ENCODE peak calls at places on chromosomes 4 and X, in nine cellular contexts. One of them, this sample, is unnamed.

GRCh38 chr4:60790608-60791007 is 409.5 kb upstream of the ADGRL3 start:
- DNase-seq in PC-3: no peak
- DNase-seq in testis: no peak
- DNase-seq in foreskin fibroblast: no peak
- DNase-seq in fibroblast of lung: no peak
- DNase-seq in prostate gland: no peak
- DNase-seq in fibroblast of pulmonary artery: no peak
- DNase-seq in astrocyte of the spinal cord: no peak
- DNase-seq in bronchial epithelial cell: no peak
- DNase-seq in this sample: no peak

GRCh38 chr4:141580523-141580922 is 55.9 kb upstream of the IL15 start:
- DNase-seq in PC-3: no peak
- DNase-seq in testis: no peak
- DNase-seq in foreskin fibroblast: no peak
- DNase-seq in fibroblast of lung: no peak
- DNase-seq in prostate gland: no peak
- DNase-seq in fibroblast of pulmonary artery: no peak
- DNase-seq in astrocyte of the spinal cord: no peak
- DNase-seq in bronchial epithelial cell: no peak
- DNase-seq in this sample: no peak

GRCh38 chr4:7399433-7400234 is 35.1 kb downstream of the PSAPL1 start:
- DNase-seq in PC-3: no peak
- DNase-seq in testis: peak; percentile 7
- DNase-seq in foreskin fibroblast: no peak
- DNase-seq in fibroblast of lung: no peak
- DNase-seq in prostate gland: no peak
- DNase-seq in fibroblast of pulmonary artery: no peak
- DNase-seq in astrocyte of the spinal cord: no peak
- DNase-seq in bronchial epithelial cell: no peak
- DNase-seq in this sample: no peak

GRCh38 chr4:169885893-169886292 is 128.1 kb upstream of the HPF1 start:
- DNase-seq in PC-3: no peak
- DNase-seq in testis: no peak
- DNase-seq in foreskin fibroblast: no peak
- DNase-seq in fibroblast of lung: no peak
- DNase-seq in prostate gland: no peak
- DNase-seq in fibroblast of pulmonary artery: no peak
- DNase-seq in astrocyte of the spinal cord: no peak
- DNase-seq in bronchial epithelial cell: no peak
- DNase-seq in this sample: no peak

GRCh38 chrX:23884427-23885024 is 23.2 kb downstream of the APOO start:
- DNase-seq in PC-3: peak; percentile 63
- DNase-seq in testis: no peak
- DNase-seq in foreskin fibroblast: peak; percentile 63
- DNase-seq in fibroblast of lung: no peak
- DNase-seq in prostate gland: no peak
- DNase-seq in fibroblast of pulmonary artery: no peak
- DNase-seq in astrocyte of the spinal cord: peak; percentile 48
- DNase-seq in bronchial epithelial cell: peak; percentile 23
- DNase-seq in this sample: no peak

GRCh38 chr4:622071-622995 is 3.0 kb upstream of the PDE6B start:
- DNase-seq in PC-3: no peak
- DNase-seq in testis: no peak
- DNase-seq in foreskin fibroblast: no peak
- DNase-seq in fibroblast of lung: peak; percentile 2
- DNase-seq in prostate gland: no peak
- DNase-seq in fibroblast of pulmonary artery: peak; percentile 7
- DNase-seq in astrocyte of the spinal cord: no peak
- DNase-seq in bronchial epithelial cell: no peak
- DNase-seq in this sample: no peak

GRCh38 chr4:85824166-85824945 is 349.4 kb downstream of the ARHGAP24 start:
- DNase-seq in PC-3: no peak
- DNase-seq in testis: no peak
- DNase-seq in foreskin fibroblast: no peak
- DNase-seq in fibroblast of lung: no peak
- DNase-seq in prostate gland: no peak
- DNase-seq in fibroblast of pulmonary artery: no peak
- DNase-seq in astrocyte of the spinal cord: peak; percentile 6
- DNase-seq in bronchial epithelial cell: no peak
- DNase-seq in this sample: no peak

GRCh38 chr4:83107636-83108035 is 6.9 kb downstream of the PLAC8 start:
- DNase-seq in PC-3: no peak
- DNase-seq in testis: no peak
- DNase-seq in foreskin fibroblast: no peak
- DNase-seq in fibroblast of lung: no peak
- DNase-seq in prostate gland: no peak
- DNase-seq in fibroblast of pulmonary artery: no peak
- DNase-seq in astrocyte of the spinal cord: no peak
- DNase-seq in bronchial epithelial cell: no peak
- DNase-seq in this sample: no peak

GRCh38 chr4:154741877-154742851 is 1.6 kb upstream of the LRAT start:
- DNase-seq in PC-3: no peak
- DNase-seq in testis: peak; percentile 16
- DNase-seq in foreskin fibroblast: no peak
- DNase-seq in fibroblast of lung: peak; percentile 34
- DNase-seq in prostate gland: no peak
- DNase-seq in fibroblast of pulmonary artery: peak; percentile 9
- DNase-seq in astrocyte of the spinal cord: peak; percentile 36
- DNase-seq in bronchial epithelial cell: no peak
- DNase-seq in this sample: no peak

GRCh38 chr4:26822546-26822945 is 38.1 kb upstream of the STIM2 start:
- DNase-seq in PC-3: no peak
- DNase-seq in testis: no peak
- DNase-seq in foreskin fibroblast: no peak
- DNase-seq in fibroblast of lung: no peak
- DNase-seq in prostate gland: no peak
- DNase-seq in fibroblast of pulmonary artery: no peak
- DNase-seq in astrocyte of the spinal cord: no peak
- DNase-seq in bronchial epithelial cell: peak; percentile 17
- DNase-seq in this sample: no peak

GRCh38 chr4:80017125-80017854 is 55.7 kb downstream of the ANTXR2 start:
- DNase-seq in PC-3: peak; percentile 91
- DNase-seq in testis: no peak
- DNase-seq in foreskin fibroblast: peak; percentile 81
- DNase-seq in fibroblast of lung: peak; percentile 82
- DNase-seq in prostate gland: no peak
- DNase-seq in fibroblast of pulmonary artery: peak; percentile 82
- DNase-seq in astrocyte of the spinal cord: peak; percentile 92
- DNase-seq in bronchial epithelial cell: peak; percentile 94
- DNase-seq in this sample: no peak

GRCh38 chr4:38071801-38072567 is 111.8 kb downstream of the PTTG2 start:
- DNase-seq in PC-3: no peak
- DNase-seq in testis: no peak
- DNase-seq in foreskin fibroblast: no peak
- DNase-seq in fibroblast of lung: peak; percentile 73
- DNase-seq in prostate gland: no peak
- DNase-seq in fibroblast of pulmonary artery: peak; percentile 70
- DNase-seq in astrocyte of the spinal cord: no peak
- DNase-seq in bronchial epithelial cell: peak; percentile 23
- DNase-seq in this sample: no peak

GRCh38 chr4:823761-824460 is 2.0 kb downstream of the CPLX1 start:
- DNase-seq in PC-3: no peak
- DNase-seq in testis: no peak
- DNase-seq in foreskin fibroblast: no peak
- DNase-seq in fibroblast of lung: no peak
- DNase-seq in prostate gland: no peak
- DNase-seq in fibroblast of pulmonary artery: no peak
- DNase-seq in astrocyte of the spinal cord: no peak
- DNase-seq in bronchial epithelial cell: no peak
- DNase-seq in this sample: no peak

GRCh38 chr4:150038335-150039076 is 39.7 kb upstream of the DCLK2 start:
- DNase-seq in PC-3: no peak
- DNase-seq in testis: no peak
- DNase-seq in foreskin fibroblast: no peak
- DNase-seq in fibroblast of lung: no peak
- DNase-seq in prostate gland: no peak
- DNase-seq in fibroblast of pulmonary artery: no peak
- DNase-seq in astrocyte of the spinal cord: no peak
- DNase-seq in bronchial epithelial cell: no peak
- DNase-seq in this sample: no peak

GRCh38 chrX:132488092-132488749 is 617 bp downstream of the MBNL3 start:
- DNase-seq in PC-3: peak; percentile 41
- DNase-seq in testis: no peak
- DNase-seq in foreskin fibroblast: peak; percentile 41
- DNase-seq in fibroblast of lung: peak; percentile 58
- DNase-seq in prostate gland: no peak
- DNase-seq in fibroblast of pulmonary artery: peak; percentile 52
- DNase-seq in astrocyte of the spinal cord: peak; percentile 21
- DNase-seq in bronchial epithelial cell: peak; percentile 50
- DNase-seq in this sample: no peak

GRCh38 chrX:9866633-9867032 is 80.4 kb downstream of the SHROOM2 start:
- DNase-seq in PC-3: peak; percentile 12
- DNase-seq in testis: peak; percentile 31
- DNase-seq in foreskin fibroblast: no peak
- DNase-seq in fibroblast of lung: peak; percentile 34
- DNase-seq in prostate gland: no peak
- DNase-seq in fibroblast of pulmonary artery: peak; percentile 59
- DNase-seq in astrocyte of the spinal cord: no peak
- DNase-seq in bronchial epithelial cell: no peak
- DNase-seq in this sample: peak; percentile 30

GRCh38 chrX:9864011-9864410 is 77.8 kb downstream of the SHROOM2 start:
- DNase-seq in PC-3: no peak
- DNase-seq in testis: no peak
- DNase-seq in foreskin fibroblast: no peak
- DNase-seq in fibroblast of lung: no peak
- DNase-seq in prostate gland: no peak
- DNase-seq in fibroblast of pulmonary artery: no peak
- DNase-seq in astrocyte of the spinal cord: no peak
- DNase-seq in bronchial epithelial cell: peak; percentile 28
- DNase-seq in this sample: no peak

GRCh38 chrX:9865804-9866471 is 79.7 kb downstream of the SHROOM2 start:
- DNase-seq in PC-3: peak; percentile 63
- DNase-seq in testis: no peak
- DNase-seq in foreskin fibroblast: no peak
- DNase-seq in fibroblast of lung: no peak
- DNase-seq in prostate gland: no peak
- DNase-seq in fibroblast of pulmonary artery: peak; percentile 53
- DNase-seq in astrocyte of the spinal cord: no peak
- DNase-seq in bronchial epithelial cell: peak; percentile 68
- DNase-seq in this sample: peak; percentile 31

GRCh38 chrX:9867214-9867613 is 81.0 kb downstream of the SHROOM2 start:
- DNase-seq in PC-3: no peak
- DNase-seq in testis: no peak
- DNase-seq in foreskin fibroblast: no peak
- DNase-seq in fibroblast of lung: no peak
- DNase-seq in prostate gland: no peak
- DNase-seq in fibroblast of pulmonary artery: no peak
- DNase-seq in astrocyte of the spinal cord: no peak
- DNase-seq in bronchial epithelial cell: no peak
- DNase-seq in this sample: no peak

GRCh38 chrX:9867753-9868152 is 81.5 kb downstream of the SHROOM2 start:
- DNase-seq in PC-3: no peak
- DNase-seq in testis: no peak
- DNase-seq in foreskin fibroblast: no peak
- DNase-seq in fibroblast of lung: no peak
- DNase-seq in prostate gland: no peak
- DNase-seq in fibroblast of pulmonary artery: peak; percentile 49
- DNase-seq in astrocyte of the spinal cord: no peak
- DNase-seq in bronchial epithelial cell: peak; percentile 19
- DNase-seq in this sample: no peak
- TF ChIP-seq CTCF in PC-3: no peak
- TF ChIP-seq CTCF in testis: no peak
- TF ChIP-seq CTCF in foreskin fibroblast: no peak
- TF ChIP-seq CTCF in fibroblast of lung: no peak
- TF ChIP-seq CTCF in prostate gland: no peak
- TF ChIP-seq CTCF in fibroblast of pulmonary artery: no peak
- TF ChIP-seq CTCF in astrocyte of the spinal cord: no peak
- TF ChIP-seq CTCF in bronchial epithelial cell: no peak
- TF ChIP-seq CTCF in this sample: no peak

GRCh38 chr4:89558147-89558546 is 250.5 kb upstream of the GPRIN3 start:
- DNase-seq in PC-3: peak; percentile 14
- DNase-seq in testis: no peak
- DNase-seq in foreskin fibroblast: no peak
- DNase-seq in fibroblast of lung: no peak
- DNase-seq in prostate gland: no peak
- DNase-seq in fibroblast of pulmonary artery: no peak
- DNase-seq in astrocyte of the spinal cord: no peak
- DNase-seq in bronchial epithelial cell: peak; percentile 32
- DNase-seq in this sample: no peak
- TF ChIP-seq CTCF in PC-3: peak; percentile 42
- TF ChIP-seq CTCF in testis: no peak
- TF ChIP-seq CTCF in foreskin fibroblast: peak; percentile 35
- TF ChIP-seq CTCF in fibroblast of lung: peak; percentile 30
- TF ChIP-seq CTCF in prostate gland: no peak
- TF ChIP-seq CTCF in fibroblast of pulmonary artery: peak; percentile 44
- TF ChIP-seq CTCF in astrocyte of the spinal cord: peak; percentile 53
- TF ChIP-seq CTCF in bronchial epithelial cell: peak; percentile 51
- TF ChIP-seq CTCF in this sample: peak; percentile 14

DNA sequence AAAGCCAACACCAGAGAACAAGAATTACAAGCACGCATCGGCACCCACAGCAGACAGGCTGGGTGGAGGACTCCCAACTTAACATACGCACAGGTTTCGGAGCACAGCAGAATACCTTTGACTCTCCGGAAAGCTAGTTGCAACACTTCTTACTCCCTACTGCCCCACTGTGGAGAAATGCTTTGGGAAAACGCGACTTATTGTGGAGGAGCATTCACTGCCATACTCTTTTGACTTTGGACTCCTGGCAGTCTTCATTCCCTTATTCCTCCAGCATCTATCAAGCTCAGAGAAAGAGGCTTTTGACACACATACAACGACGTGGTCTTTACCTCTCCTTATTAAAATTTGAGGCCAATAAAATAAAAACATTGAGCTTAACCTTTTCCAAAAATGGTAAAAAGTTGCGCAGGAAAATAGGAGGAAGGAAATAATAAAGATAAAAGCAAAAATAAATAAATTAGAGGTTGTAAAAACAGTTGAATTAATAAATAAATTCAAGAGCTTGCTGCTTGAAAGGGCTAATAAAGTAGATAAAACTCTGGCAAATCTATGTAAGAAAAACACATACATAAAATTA is 41.4 kb upstream of the GPC3 start:
- DNase-seq in PC-3: peak; percentile 56
- DNase-seq in testis: peak; percentile 46
- DNase-seq in foreskin fibroblast: no peak
- DNase-seq in fibroblast of lung: peak; percentile 53
- DNase-seq in prostate gland: peak; percentile 32
- DNase-seq in fibroblast of pulmonary artery: peak; percentile 62
- DNase-seq in astrocyte of the spinal cord: peak; percentile 18
- DNase-seq in bronchial epithelial cell: peak; percentile 59
- DNase-seq in this sample: peak; percentile 64
- TF ChIP-seq CTCF in PC-3: peak; percentile 52
- TF ChIP-seq CTCF in testis: no peak
- TF ChIP-seq CTCF in foreskin fibroblast: peak; percentile 28
- TF ChIP-seq CTCF in fibroblast of lung: peak; percentile 65
- TF ChIP-seq CTCF in prostate gland: no peak
- TF ChIP-seq CTCF in fibroblast of pulmonary artery: peak; percentile 64
- TF ChIP-seq CTCF in astrocyte of the spinal cord: peak; percentile 45
- TF ChIP-seq CTCF in bronchial epithelial cell: peak; percentile 64
- TF ChIP-seq CTCF in this sample: peak; percentile 60

DNA sequence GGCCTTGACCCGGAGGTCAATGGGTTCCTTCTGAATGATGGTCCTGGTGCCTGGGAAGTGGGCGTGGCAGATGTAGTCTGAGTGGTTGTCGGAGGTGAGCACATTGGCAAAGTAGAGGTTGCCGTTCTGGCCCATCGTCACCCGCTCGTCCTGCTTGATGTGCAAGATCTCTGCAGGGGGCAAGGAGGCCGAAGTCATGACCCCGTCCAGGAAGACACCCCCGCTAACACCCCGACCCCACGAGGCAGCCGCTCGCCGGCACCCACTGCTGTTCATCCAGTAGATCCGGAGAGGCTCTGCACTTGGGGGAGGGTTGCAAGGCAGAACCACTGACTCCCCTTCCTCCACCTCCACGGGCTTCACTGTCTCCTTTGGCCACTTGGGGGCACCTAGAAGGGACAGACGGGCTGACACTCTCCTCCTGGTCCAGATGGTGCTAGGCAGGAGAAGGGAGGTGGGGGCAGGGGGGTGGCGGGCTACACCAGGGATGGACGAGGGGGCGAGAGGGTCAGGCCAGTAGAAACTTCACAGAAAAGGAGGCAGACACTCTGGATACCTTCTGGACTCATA is 15.1 kb downstream of the L1CAM start:
- DNase-seq in PC-3: no peak
- DNase-seq in testis: no peak
- DNase-seq in foreskin fibroblast: no peak
- DNase-seq in fibroblast of lung: no peak
- DNase-seq in prostate gland: no peak
- DNase-seq in fibroblast of pulmonary artery: no peak
- DNase-seq in astrocyte of the spinal cord: no peak
- DNase-seq in bronchial epithelial cell: no peak
- DNase-seq in this sample: no peak
- TF ChIP-seq CTCF in PC-3: peak; percentile 10
- TF ChIP-seq CTCF in testis: no peak
- TF ChIP-seq CTCF in foreskin fibroblast: no peak
- TF ChIP-seq CTCF in fibroblast of lung: no peak
- TF ChIP-seq CTCF in prostate gland: no peak
- TF ChIP-seq CTCF in fibroblast of pulmonary artery: no peak
- TF ChIP-seq CTCF in astrocyte of the spinal cord: no peak
- TF ChIP-seq CTCF in bronchial epithelial cell: no peak
- TF ChIP-seq CTCF in this sample: no peak

This sample was measured in Calu3.